ENCODE peak calls at places on chromosomes 13 and 19, in nine cellular contexts. P is T-helper 9 cell; A is IMR-90; V is RKO; K is KG1; H is kidney tubule cell; Z is activated T-cell treated with anti-CD3 and anti-CD28 coated beads, Interleukin-2, amount 50 U/mL, for 72 hours; J is epithelial cell of prostate; Q is fibroblast of gingiva. O is an unnamed sample.

GRCh38 chr13:37201081-37201480 is 95.6 kb upstream of the CSNK1A1L start:
- DNase-seq in K (no peak), V (no peak), Q (peak), J (no peak), P (no peak), Z (no peak), H (no peak), A (no peak), O (no peak)

GRCh38 chr19:17473041-17473440 is 2.7 kb downstream of the SLC27A1 start:
- DNase-seq in V (no peak), P (no peak), J (peak), Z (no peak), H (peak), Q (peak), A (peak), K (no peak), O (peak)

GRCh38 chr13:38590796-38591507 is 95.9 kb upstream of the FREM2 start:
- DNase-seq in K (no peak), A (no peak), Z (no peak), J (no peak), H (no peak), P (no peak), Q (no peak), V (no peak), O (no peak)

GRCh38 chr13:41075034-41075433 is 13.7 kb downstream of the WBP4 start:
- DNase-seq in A (peak), H (peak), Q (peak), P (peak), Z (no peak), V (peak), K (no peak), J (no peak), O (peak)

GRCh38 chr13:44211286-44211685 is 162.3 kb upstream of the SERP2 start:
- DNase-seq in A (no peak), J (no peak), Z (no peak), Q (no peak), H (no peak), V (no peak), P (no peak), K (no peak), O (no peak)

GRCh38 chr19:56076413-56076998 is 44.6 kb downstream of the ZNF787 start:
- DNase-seq in V (peak), H (peak), J (no peak), Z (peak), A (peak), K (peak), Q (peak), P (peak), O (peak)

GRCh38 chr19:49552749-49553148 is 24.9 kb downstream of the RCN3 start:
- DNase-seq in V (no peak), P (peak), Q (no peak), J (no peak), A (no peak), Z (no peak), K (no peak), H (no peak), O (no peak)

GRCh38 chr19:7340959-7341837 is 7.5 kb upstream of the ARHGEF18 start:
- DNase-seq in P (peak), A (peak), J (peak), V (peak), Q (peak), Z (peak), H (peak), K (peak), O (peak)

GRCh38 chr19:55216461-55217198 is 7.3 kb upstream of the PTPRH start:
- DNase-seq in P (peak), V (peak), K (peak), Z (peak), Q (peak), J (peak), A (peak), H (peak), O (peak)

GRCh38 chr19:58575183-58576041 is 2.3 kb upstream of the MZF1 start:
- DNase-seq in V (peak), J (peak), Q (peak), Z (peak), P (peak), K (no peak), H (peak), A (peak), O (peak)

GRCh38 chr13:44680746-44681355 is 104.7 kb upstream of the TSC22D1 start:
- DNase-seq in H (peak), P (no peak), K (no peak), A (peak), Q (no peak), V (no peak), Z (no peak), J (no peak), O (no peak)

GRCh38 chr19:13765395-13766094 is 1.2 kb downstream of the MRI1 start:
- DNase-seq in A (no peak), Z (no peak), H (no peak), V (peak), J (no peak), K (no peak), Q (no peak), P (no peak), O (peak)

GRCh38 chr13:108895220-108895704 is 265.9 kb downstream of the MYO16 start:
- DNase-seq in H (peak), V (peak), Z (no peak), A (peak), P (no peak), K (no peak), Q (peak), J (peak), O (peak)

GRCh38 chr19:4722671-4723464 is 774 bp downstream of the DPP9 start:
- DNase-seq in P (no peak), H (peak), A (peak), V (peak), K (no peak), Z (peak), J (no peak), Q (peak), O (peak)

GRCh38 chr13:87678353-87678752 is 7.2 kb downstream of the SLITRK5 start:
- DNase-seq in Q (no peak), A (no peak), J (no peak), V (no peak), H (no peak), P (no peak), Z (no peak), K (no peak), O (no peak)

GRCh38 chr13:78602561-78603239 is 652 bp downstream of the POU4F1 start:
- DNase-seq in J (no peak), V (no peak), H (no peak), Z (peak), K (no peak), Q (no peak), A (no peak), P (no peak), O (no peak)

GRCh38 chr13:99932912-99933311 is 38.7 kb downstream of the ZIC5 start:
- DNase-seq in V (no peak), J (no peak), Z (no peak), K (no peak), H (no peak), A (no peak), Q (no peak), P (no peak), O (no peak)

GRCh38 chr19:8108560-8109445 is 40.6 kb downstream of the FBN3 start:
- DNase-seq in Z (no peak), J (no peak), H (no peak), P (no peak), A (no peak), Q (no peak), K (no peak), V (no peak), O (no peak)

GRCh38 chr13:46553521-46553885 is 533 bp downstream of the LRCH1 start:
- DNase-seq in H (no peak), A (no peak), K (no peak), J (no peak), Q (no peak), Z (no peak), V (no peak), P (no peak), O (no peak)

GRCh38 chr19:47176627-47177090 is 46.0 kb downstream of the SAE1 start:
- DNase-seq in H (no peak), P (no peak), K (no peak), V (no peak), A (peak), Z (peak), J (no peak), Q (peak), O (peak)

GRCh38 chr19:11759805-11760204 is 7.0 kb upstream of the ZNF441 start:
- DNase-seq in A (no peak), Q (no peak), P (no peak), Z (no peak), H (no peak), V (no peak), J (no peak), K (no peak), O (no peak)

GRCh38 chr13:114249062-114249461 is 14.4 kb downstream of the CDC16 start:
- DNase-seq in V (no peak), K (no peak), P (no peak), J (no peak), Z (no peak), Q (no peak), H (no peak), A (no peak), O (no peak)

GRCh38 chr19:50377051-50377441 is 789 bp downstream of the NR1H2 start:
- DNase-seq in Q (no peak), Z (peak), K (no peak), P (peak), A (no peak), V (no peak), J (no peak), H (no peak), O (peak)

GRCh38 chr13:97892717-97893116 is 60.8 kb upstream of the IPO5 start:
- DNase-seq in H (peak), P (no peak), Z (no peak), V (peak), K (no peak), Q (peak), J (no peak), A (peak), O (peak)

GRCh38 chr19:40567040-40567749 is 9.5 kb upstream of the SHKBP1 start:
- DNase-seq in H (no peak), Z (no peak), Q (no peak), J (no peak), A (no peak), K (no peak), P (no peak), V (no peak), O (peak)

GRCh38 chr13:114068723-114069322 is 63.6 kb downstream of the RASA3 start:
- DNase-seq in P (no peak), J (no peak), V (no peak), A (peak), H (peak), K (no peak), Z (no peak), Q (peak), O (peak)

O was measured in GM23248.